ENCODE peak calls at places on chromosome 1, in five cellular contexts. One of them, this sample, is unnamed.
A peak's percentile ranks its signal among the peaks of the same experiment; 100 is the strongest.

GRCh38 chr1:240712014-240712731 is 100.2 kb upstream of the GREM2 start:
- DNase-seq in ovary: no peak
- DNase-seq in heart left ventricle: no peak
- DNase-seq in ascending aorta: no peak
- DNase-seq in psoas muscle: no peak
- DNase-seq in this sample: no peak

GRCh38 chr1:204041803-204042505 is 31.0 kb upstream of the SOX13 start:
- DNase-seq in psoas muscle: no peak
- DNase-seq in ovary: no peak
- DNase-seq in ascending aorta: no peak
- DNase-seq in heart left ventricle: no peak
- DNase-seq in this sample: no peak

GRCh38 chr1:168285971-168286628 is 5.4 kb downstream of the TBX19 start:
- DNase-seq in psoas muscle: no peak
- DNase-seq in ovary: no peak
- DNase-seq in heart left ventricle: no peak
- DNase-seq in ascending aorta: no peak
- DNase-seq in this sample: no peak

GRCh38 chr1:12502300-12503109 is 115.5 kb downstream of the DHRS3 start:
- DNase-seq in heart left ventricle: no peak
- DNase-seq in ascending aorta: no peak
- DNase-seq in ovary: no peak
- DNase-seq in psoas muscle: no peak
- DNase-seq in this sample: no peak

GRCh38 chr1:30335997-30336390 is 387.4 kb downstream of the MATN1 start:
- DNase-seq in heart left ventricle: no peak
- DNase-seq in ascending aorta: no peak
- DNase-seq in ovary: no peak
- DNase-seq in psoas muscle: peak; percentile 65
- DNase-seq in this sample: no peak

GRCh38 chr1:77538956-77539509 is 143.4 kb downstream of the ZZZ3 start:
- DNase-seq in heart left ventricle: no peak
- DNase-seq in ovary: no peak
- DNase-seq in ascending aorta: no peak
- DNase-seq in psoas muscle: no peak
- DNase-seq in this sample: no peak

GRCh38 chr1:21681426-21681825 is 12.3 kb upstream of the RAP1GAP start:
- DNase-seq in heart left ventricle: no peak
- DNase-seq in psoas muscle: no peak
- DNase-seq in ovary: no peak
- DNase-seq in ascending aorta: no peak
- DNase-seq in this sample: no peak

GRCh38 chr1:165371588-165372235 is 15.2 kb upstream of the LMX1A start:
- DNase-seq in ascending aorta: no peak
- DNase-seq in psoas muscle: no peak
- DNase-seq in heart left ventricle: no peak
- DNase-seq in ovary: no peak
- DNase-seq in this sample: no peak

GRCh38 chr1:172373864-172374263 is 46.6 kb upstream of the C1orf105 start:
- DNase-seq in heart left ventricle: no peak
- DNase-seq in ovary: no peak
- DNase-seq in psoas muscle: no peak
- DNase-seq in ascending aorta: no peak
- DNase-seq in this sample: no peak

GRCh38 chr1:100299521-100300222 is 33.7 kb downstream of the RTCA start:
- DNase-seq in psoas muscle: no peak
- DNase-seq in ascending aorta: no peak
- DNase-seq in heart left ventricle: no peak
- DNase-seq in ovary: no peak
- DNase-seq in this sample: no peak

GRCh38 chr1:149979245-149979971 is 31.1 kb downstream of the OTUD7B start:
- DNase-seq in ascending aorta: no peak
- DNase-seq in psoas muscle: no peak
- DNase-seq in heart left ventricle: no peak
- DNase-seq in ovary: no peak
- DNase-seq in this sample: no peak

GRCh38 chr1:35945327-35945726 is 14.4 kb downstream of the AGO3 start:
- DNase-seq in ovary: no peak
- DNase-seq in psoas muscle: no peak
- DNase-seq in heart left ventricle: no peak
- DNase-seq in ascending aorta: no peak
- DNase-seq in this sample: no peak

GRCh38 chr1:20405893-20406604 is 80.0 kb downstream of the CAMK2N1 start:
- DNase-seq in ovary: no peak
- DNase-seq in heart left ventricle: no peak
- DNase-seq in ascending aorta: no peak
- DNase-seq in psoas muscle: no peak
- DNase-seq in this sample: no peak

GRCh38 chr1:40663324-40664166 is 1.9 kb downstream of the RIMS3 start:
- DNase-seq in psoas muscle: no peak
- DNase-seq in heart left ventricle: no peak
- DNase-seq in ascending aorta: no peak
- DNase-seq in ovary: no peak
- DNase-seq in this sample: peak; percentile 87

GRCh38 chr1:162230096-162230495 is 146.6 kb downstream of the SPATA46 start:
- DNase-seq in ascending aorta: no peak
- DNase-seq in heart left ventricle: no peak
- DNase-seq in psoas muscle: no peak
- DNase-seq in ovary: no peak
- DNase-seq in this sample: peak; percentile 16

GRCh38 chr1:72105201-72105600 is 177.1 kb downstream of the NEGR1 start:
- DNase-seq in ascending aorta: no peak
- DNase-seq in ovary: no peak
- DNase-seq in heart left ventricle: no peak
- DNase-seq in psoas muscle: no peak
- DNase-seq in this sample: no peak

GRCh38 chr1:228980232-228980969 is 245.1 kb downstream of the RHOU start:
- DNase-seq in heart left ventricle: no peak
- DNase-seq in psoas muscle: no peak
- DNase-seq in ovary: no peak
- DNase-seq in ascending aorta: no peak
- DNase-seq in this sample: no peak

GRCh38 chr1:226973898-226974543 is 33.9 kb downstream of the COQ8A start:
- DNase-seq in ascending aorta: no peak
- DNase-seq in ovary: peak; percentile 83
- DNase-seq in heart left ventricle: no peak
- DNase-seq in psoas muscle: peak; percentile 81
- DNase-seq in this sample: no peak

GRCh38 chr1:205810448-205811157 is 2.4 kb downstream of the SLC41A1 start:
- DNase-seq in ovary: no peak
- DNase-seq in heart left ventricle: no peak
- DNase-seq in psoas muscle: no peak
- DNase-seq in ascending aorta: no peak
- DNase-seq in this sample: no peak
- TF ChIP-seq CTCF in ovary: no peak
- TF ChIP-seq CTCF in heart left ventricle: no peak
- TF ChIP-seq CTCF in psoas muscle: no peak
- TF ChIP-seq CTCF in ascending aorta: peak; percentile 34
- TF ChIP-seq CTCF in this sample: peak; percentile 44

GRCh38 chr1:49526672-49527071 is 497.1 kb downstream of the AGBL4 start:
- DNase-seq in ascending aorta: no peak
- DNase-seq in heart left ventricle: no peak
- DNase-seq in ovary: no peak
- DNase-seq in psoas muscle: no peak
- DNase-seq in this sample: no peak
- H3K9me3 ChIP-seq in ascending aorta: no peaks in the 10 kb centered on the region
- H3K9me3 ChIP-seq in heart left ventricle: no peaks in the 10 kb centered on the region
- H3K9me3 ChIP-seq in ovary: no peaks in the 10 kb centered on the region
- H3K9me3 ChIP-seq in psoas muscle: no peaks in the 10 kb centered on the region
- H3K9me3 ChIP-seq in this sample: no peaks in the 10 kb centered on the region

DNA sequence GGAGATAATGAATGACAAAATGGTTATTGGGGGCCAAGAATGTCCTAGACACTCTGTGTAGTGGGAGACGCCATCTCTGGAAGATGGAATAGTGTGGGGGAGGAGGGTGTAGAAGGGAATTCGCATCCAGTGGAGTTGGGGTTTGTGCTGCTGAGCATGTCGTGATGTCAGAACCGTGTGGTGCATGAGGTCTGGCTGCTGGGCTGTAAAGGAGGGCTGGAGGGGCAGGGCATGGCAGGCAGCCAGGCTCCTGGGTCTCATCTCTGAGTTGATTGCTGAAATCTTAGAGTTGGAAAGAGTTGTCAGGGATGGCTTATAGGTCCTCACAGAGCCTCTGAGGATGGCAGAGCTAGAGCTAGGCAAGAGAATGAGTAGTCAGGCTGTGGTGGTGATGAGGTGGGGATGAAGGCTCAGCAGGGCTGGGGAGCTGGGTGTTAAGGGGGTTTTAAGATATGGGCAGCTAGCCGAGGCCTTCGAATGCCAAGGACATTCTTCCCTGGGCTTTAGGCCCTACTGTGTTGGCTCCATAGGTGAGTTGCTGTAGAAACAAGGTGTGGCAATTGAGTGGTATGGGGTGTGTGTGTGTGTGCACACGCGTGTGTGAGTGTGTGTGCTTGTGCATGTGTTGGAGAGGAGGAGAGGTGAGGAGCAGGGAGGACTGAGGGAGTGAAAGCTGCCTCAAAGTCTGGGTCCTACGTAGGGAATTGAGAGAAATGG is 1.9 kb downstream of the PPFIA4 start:
- DNase-seq in ovary: no peak
- DNase-seq in heart left ventricle: no peak
- DNase-seq in ascending aorta: no peak
- DNase-seq in psoas muscle: no peak
- DNase-seq in this sample: peak; percentile 71
- H3K4me3 ChIP-seq in ovary: no peak overlapping the region
- H3K4me3 ChIP-seq in heart left ventricle: no peak overlapping the region
- H3K4me3 ChIP-seq in ascending aorta: no peak overlapping the region
- H3K4me3 ChIP-seq in psoas muscle: peak overlapping the region; percentile 88
- H3K4me3 ChIP-seq in this sample: peak overlapping the region; percentile 76

GRCh38 chr1:91779603-91780021 is 106.3 kb downstream of the TGFBR3 start:
- DNase-seq in ovary: no peak
- DNase-seq in psoas muscle: no peak
- DNase-seq in heart left ventricle: no peak
- DNase-seq in ascending aorta: no peak
- DNase-seq in this sample: no peak
- TF ChIP-seq CTCF in ovary: no peak
- TF ChIP-seq CTCF in psoas muscle: no peak
- TF ChIP-seq CTCF in heart left ventricle: no peak
- TF ChIP-seq CTCF in ascending aorta: no peak
- TF ChIP-seq CTCF in this sample: no peak

DNA sequence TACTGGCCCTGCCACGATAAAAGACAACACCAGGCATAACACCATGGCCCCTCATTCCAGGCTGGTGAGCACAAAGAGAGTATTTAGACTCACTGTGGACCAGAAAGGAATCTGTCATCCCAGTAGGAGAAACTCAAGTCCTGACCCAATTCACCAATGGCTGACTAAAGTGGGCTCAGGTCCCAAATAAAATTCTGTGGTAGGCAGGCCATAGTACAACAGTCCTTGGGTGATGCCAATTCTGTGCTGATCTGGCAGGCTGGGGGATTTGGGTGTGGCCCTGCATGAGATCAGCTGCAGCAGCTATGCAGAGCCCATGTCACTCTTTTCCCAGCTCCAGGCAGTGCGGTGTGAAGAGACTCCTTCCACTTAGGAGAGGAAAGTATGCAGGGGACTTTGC is 245.1 kb downstream of the LBR start:
- DNase-seq in psoas muscle: no peak
- DNase-seq in ascending aorta: no peak
- DNase-seq in heart left ventricle: no peak
- DNase-seq in ovary: no peak
- DNase-seq in this sample: no peak
- H3K9me3 ChIP-seq in psoas muscle: peaks cover 7% of the 10 kb centered on the region
- H3K9me3 ChIP-seq in ascending aorta: peaks cover 4% of the 10 kb centered on the region
- H3K9me3 ChIP-seq in heart left ventricle: no peaks in the 10 kb centered on the region
- H3K9me3 ChIP-seq in ovary: no peaks in the 10 kb centered on the region
- H3K9me3 ChIP-seq in this sample: no peaks in the 10 kb centered on the region

GRCh38 chr1:32612189-32612881 is 38.0 kb downstream of the ZBTB8OS start:
- DNase-seq in psoas muscle: peak; percentile 95
- DNase-seq in heart left ventricle: peak; percentile 94
- DNase-seq in ovary: peak; percentile 79
- DNase-seq in ascending aorta: peak; percentile 54
- DNase-seq in this sample: peak; percentile 87
- H3K4me3 ChIP-seq in psoas muscle: peak overlapping the region; percentile 78
- H3K4me3 ChIP-seq in heart left ventricle: peak overlapping the region; percentile 64
- H3K4me3 ChIP-seq in ovary: peak overlapping the region; percentile 27
- H3K4me3 ChIP-seq in ascending aorta: peak overlapping the region; percentile 62
- H3K4me3 ChIP-seq in this sample: peak overlapping the region; percentile 59

This sample was measured in BE2C.